ENCODE peak calls at places on chromosomes 7 and 10, in nine cellular contexts. V, C, T, X, I, H, N, D and J are unnamed samples.

GRCh38 chr10:125038637-125039036 is 96.7 kb downstream of the ZRANB1 start:
- DNase-seq in V (peak; percentile 35), C (peak; percentile 69), T (peak; percentile 81), X (no peak), I (no peak), H (peak; percentile 72), N (no peak), D (no peak), J (peak; percentile 75)

GRCh38 chr7:125033506-125033905 is 103.9 kb upstream of the POT1 start:
- DNase-seq in V (no peak), C (no peak), T (no peak), X (no peak), I (no peak), H (no peak), N (no peak), D (no peak), J (no peak)

GRCh38 chr10:91313-91712 is 42.2 kb upstream of the TUBB8 start:
- DNase-seq in V (no peak), C (no peak), T (no peak), X (no peak), I (no peak), H (no peak), N (no peak), D (no peak), J (no peak)

GRCh38 chr10:81978238-81978637 is 103.2 kb downstream of the NRG3 start:
- DNase-seq in V (peak; percentile 10), C (no peak), T (no peak), X (peak; percentile 13), I (no peak), H (no peak), N (peak; percentile 72), D (no peak), J (no peak)

GRCh38 chr10:123807444-123808035 is 84.1 kb downstream of the CPXM2 start:
- DNase-seq in V (no peak), C (no peak), T (no peak), X (no peak), I (no peak), H (no peak), N (no peak), D (no peak), J (peak; percentile 17)

GRCh38 chr10:110103921-110104461 is 96.2 kb downstream of the ADD3 start:
- DNase-seq in V (no peak), C (no peak), T (no peak), X (no peak), I (no peak), H (no peak), N (no peak), D (no peak), J (no peak)

GRCh38 chr7:112985377-112985987 is 101.1 kb downstream of the GPR85 start:
- DNase-seq in V (peak; percentile 23), C (peak; percentile 9), T (no peak), X (peak; percentile 69), I (no peak), H (no peak), N (peak; percentile 28), D (no peak), J (no peak)

GRCh38 chr7:23691320-23691719 is 11.3 kb downstream of the FAM221A start:
- DNase-seq in V (peak; percentile 62), C (no peak), T (no peak), X (peak; percentile 78), I (no peak), H (no peak), N (no peak), D (no peak), J (no peak)

GRCh38 chr7:92641921-92642511 is 51.8 kb upstream of the FAM133B start:
- DNase-seq in V (peak; percentile 26), C (no peak), T (no peak), X (peak; percentile 90), I (peak; percentile 15), H (no peak), N (no peak), D (no peak), J (no peak)

DNA sequence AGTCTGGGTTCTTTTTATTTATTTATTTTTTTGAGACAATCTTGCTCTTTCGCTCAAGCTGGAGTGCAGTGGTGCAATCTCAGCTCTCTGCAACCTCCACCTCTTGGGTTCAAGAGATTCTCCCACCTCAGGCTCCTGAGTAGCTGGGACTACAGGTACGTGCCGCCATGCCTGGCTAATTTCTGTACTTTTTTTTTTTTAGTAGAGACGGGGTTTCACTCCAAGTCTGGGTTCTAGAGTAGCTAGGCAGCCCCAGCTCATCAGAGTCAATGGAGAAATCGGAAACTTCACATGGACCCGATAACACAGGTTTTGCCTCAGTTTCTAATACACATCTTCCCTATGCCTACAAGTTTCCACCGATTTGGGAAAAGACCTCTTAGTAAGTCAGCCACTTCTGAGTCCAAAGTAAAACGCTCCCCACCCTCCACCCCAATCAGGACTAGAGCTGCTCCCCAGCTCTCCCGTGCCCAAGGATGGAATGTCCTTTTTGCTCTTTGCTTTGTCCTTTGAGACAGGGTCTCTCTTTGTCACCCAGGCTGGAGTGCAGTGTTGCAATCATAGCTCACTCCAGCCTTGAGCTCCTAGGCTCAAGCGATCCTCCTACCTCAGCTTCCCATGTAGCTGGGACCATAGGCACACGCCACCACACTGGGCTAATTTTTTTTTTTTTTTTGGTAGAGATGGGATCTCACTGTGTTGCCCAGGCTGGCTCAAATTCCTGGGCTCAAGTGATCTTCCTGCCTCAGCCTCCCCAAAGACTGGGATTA is 3.8 kb upstream of the SERPINE1 start:
- DNase-seq in V (no peak), C (no peak), T (no peak), X (no peak), I (no peak), H (no peak), N (no peak), D (no peak), J (no peak)
- H3K4me1 ChIP-seq in V (peaks cover 41% of the 10 kb centered on the region), C (peaks cover 66% of the 10 kb centered on the region), T (peaks cover 4% of the 10 kb centered on the region), X (peaks cover 32% of the 10 kb centered on the region), I (peaks cover 18% of the 10 kb centered on the region), H (peaks cover 12% of the 10 kb centered on the region), N (peaks cover 38% of the 10 kb centered on the region), D (no peaks in the 10 kb centered on the region), J (peaks cover 4% of the 10 kb centered on the region)

GRCh38 chr10:77810446-77811335 is 115.9 kb downstream of the DLG5 start:
- DNase-seq in V (no peak), C (no peak), T (no peak), X (no peak), I (no peak), H (no peak), N (no peak), D (no peak), J (no peak)

GRCh38 chr10:77807706-77808105 is 118.8 kb downstream of the DLG5 start:
- DNase-seq in V (no peak), C (no peak), T (no peak), X (no peak), I (no peak), H (no peak), N (no peak), D (no peak), J (no peak)

GRCh38 chr10:77811831-77812430 is 114.6 kb downstream of the DLG5 start:
- DNase-seq in V (no peak), C (no peak), T (no peak), X (no peak), I (no peak), H (no peak), N (no peak), D (no peak), J (no peak)

GRCh38 chr10:77806511-77807157 is 119.9 kb downstream of the DLG5 start:
- DNase-seq in V (no peak), C (no peak), T (no peak), X (no peak), I (no peak), H (no peak), N (no peak), D (no peak), J (no peak)

DNA sequence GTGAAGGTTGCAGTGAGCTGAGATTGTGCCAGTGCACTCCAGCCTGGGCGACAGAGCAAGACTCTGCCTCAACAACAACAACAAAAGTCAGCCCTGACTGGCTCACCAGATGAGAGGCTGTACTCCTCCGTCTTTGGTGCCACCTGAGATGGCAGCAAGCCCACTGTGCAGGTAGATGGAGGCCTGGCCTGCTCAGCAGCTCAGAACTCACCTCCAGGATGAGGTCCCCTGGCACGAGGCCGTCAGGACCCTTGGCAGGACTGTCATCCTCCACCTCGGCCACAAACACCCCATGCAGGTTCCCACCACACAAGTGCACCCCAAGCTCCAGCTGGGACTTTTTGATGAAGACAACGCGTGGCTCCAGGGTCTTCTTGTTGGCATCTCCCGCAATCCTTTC is 117.2 kb downstream of the DLG5 start:
- DNase-seq in V (no peak), C (no peak), T (no peak), X (no peak), I (no peak), H (no peak), N (no peak), D (no peak), J (no peak)
- H3K36me3 ChIP-seq in V (peaks cover 88% of the 10 kb centered on the region), C (peaks cover 24% of the 10 kb centered on the region), T (no peaks in the 10 kb centered on the region), X (peaks cover 19% of the 10 kb centered on the region), I (no peaks in the 10 kb centered on the region), H (peaks cover 100% of the 10 kb centered on the region), N (no peaks in the 10 kb centered on the region), D (peaks cover 29% of the 10 kb centered on the region), J (no peaks in the 10 kb centered on the region)

DNA sequence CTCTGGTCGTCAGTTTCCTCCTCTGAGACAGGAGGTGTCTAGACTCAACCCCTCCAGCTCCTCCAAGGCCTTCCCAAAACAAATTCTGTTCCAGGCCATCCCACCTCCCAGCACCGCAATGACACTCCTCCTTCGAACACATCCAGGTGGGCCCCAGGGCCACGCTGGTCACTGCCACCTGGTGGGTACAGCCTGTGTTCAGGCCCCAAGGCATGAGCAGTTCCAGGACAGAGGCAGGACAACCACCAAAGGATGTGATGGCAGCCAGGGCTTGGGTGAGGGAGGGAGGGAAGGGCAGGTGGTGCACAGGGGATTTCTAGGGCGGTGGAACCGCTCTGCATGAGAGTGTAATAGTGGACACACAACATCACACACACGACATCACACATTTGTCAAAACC is 76.5 kb downstream of the PRKAG2 start:
- DNase-seq in V (no peak), C (no peak), T (no peak), X (no peak), I (no peak), H (no peak), N (no peak), D (no peak), J (no peak)
- H3K27ac ChIP-seq in V (no peak overlapping the region), C (no peak overlapping the region), T (no peak overlapping the region), X (no peak overlapping the region), I (no peak overlapping the region), H (no peak overlapping the region), N (no peak overlapping the region), D (no peak overlapping the region), J (no peak overlapping the region)

GRCh38 chr7:151688236-151688780 is 168.6 kb upstream of the RHEB start:
- DNase-seq in V (no peak), C (no peak), T (no peak), X (no peak), I (no peak), H (no peak), N (no peak), D (no peak), J (no peak)
- H3K4me1 ChIP-seq in V (peaks cover 28% of the 10 kb centered on the region), C (peaks cover 58% of the 10 kb centered on the region), T (no peaks in the 10 kb centered on the region), X (peaks cover 16% of the 10 kb centered on the region), I (no peaks in the 10 kb centered on the region), H (peaks cover 13% of the 10 kb centered on the region), N (peaks cover 41% of the 10 kb centered on the region), D (peaks cover 14% of the 10 kb centered on the region), J (no peaks in the 10 kb centered on the region)

GRCh38 chr10:92747066-92747465 is 57.3 kb downstream of the HHEX start:
- DNase-seq in V (no peak), C (no peak), T (no peak), X (no peak), I (no peak), H (no peak), N (no peak), D (no peak), J (no peak)
- H3K36me3 ChIP-seq in V (no peaks in the 10 kb centered on the region), C (no peaks in the 10 kb centered on the region), T (no peaks in the 10 kb centered on the region), X (no peaks in the 10 kb centered on the region), I (no peaks in the 10 kb centered on the region), H (no peaks in the 10 kb centered on the region), N (no peaks in the 10 kb centered on the region), D (no peaks in the 10 kb centered on the region), J (no peaks in the 10 kb centered on the region)